ENCODE peak calls at places on chromosomes 1 and 21, in six cellular contexts. O, T, G, S, W and J are unnamed samples.

GRCh38 chr1:154743536-154744036 is 126.5 kb downstream of the KCNN3 start:
- DNase-seq in G (no peak), T (no peak), W (no peak), S (no peak), O (no peak), J (no peak)

GRCh38 chr1:85464497-85465098 is 361 bp downstream of the DDAH1 start:
- DNase-seq in T (peak; percentile 83), G (no peak), W (peak; percentile 55), O (no peak), S (peak; percentile 91), J (peak; percentile 29)

GRCh38 chr1:22117851-22118250 is 25.0 kb downstream of the WNT4 start:
- DNase-seq in W (no peak), O (no peak), T (no peak), G (no peak), S (no peak), J (no peak)

GRCh38 chr1:161706116-161706482 is 930 bp upstream of the FCRLA start:
- DNase-seq in O (no peak), G (no peak), W (no peak), T (no peak), S (no peak), J (no peak)

GRCh38 chr1:150406483-150406882 is 42.5 kb downstream of the RPRD2 start:
- DNase-seq in W (peak; percentile 47), T (peak; percentile 27), O (no peak), S (no peak), G (no peak), J (no peak)

GRCh38 chr1:1290238-1290731 is 10.0 kb downstream of the SCNN1D start:
- DNase-seq in T (peak; percentile 73), S (peak; percentile 88), W (peak; percentile 51), O (peak; percentile 20), G (peak; percentile 56), J (no peak)

GRCh38 chr1:209633335-209633997 is 18.8 kb downstream of the LAMB3 start:
- DNase-seq in G (no peak), W (no peak), O (no peak), T (no peak), S (no peak), J (no peak)

GRCh38 chr1:229225331-229225782 is 45.6 kb upstream of the RAB4A start:
- DNase-seq in T (no peak), O (no peak), W (no peak), G (no peak), S (no peak), J (no peak)

GRCh38 chr1:218886472-218886871 is 287.2 kb upstream of the LYPLAL1 start:
- DNase-seq in S (peak; percentile 85), O (no peak), G (no peak), T (no peak), W (no peak), J (peak; percentile 24)

GRCh38 chr1:23554481-23555224 is 4.6 kb downstream of the ID3 start:
- DNase-seq in S (peak; percentile 94), G (peak; percentile 95), O (peak; percentile 83), W (peak; percentile 87), T (peak; percentile 91), J (peak; percentile 75)

GRCh38 chr1:45976623-45977022 is 155.8 kb downstream of the PIK3R3 start:
- DNase-seq in O (no peak), T (no peak), G (no peak), W (no peak), S (no peak), J (no peak)

GRCh38 chr1:45979778-45980176 is 152.7 kb downstream of the PIK3R3 start:
- DNase-seq in G (no peak), O (no peak), S (no peak), T (no peak), W (no peak), J (no peak)

GRCh38 chr1:45982359-45982758 is 150.1 kb downstream of the PIK3R3 start:
- DNase-seq in T (no peak), S (no peak), O (no peak), G (no peak), W (no peak), J (no peak)

GRCh38 chr1:45974541-45975269 is 157.7 kb downstream of the PIK3R3 start:
- DNase-seq in W (peak; percentile 26), T (no peak), S (no peak), G (no peak), O (no peak), J (no peak)

DNA sequence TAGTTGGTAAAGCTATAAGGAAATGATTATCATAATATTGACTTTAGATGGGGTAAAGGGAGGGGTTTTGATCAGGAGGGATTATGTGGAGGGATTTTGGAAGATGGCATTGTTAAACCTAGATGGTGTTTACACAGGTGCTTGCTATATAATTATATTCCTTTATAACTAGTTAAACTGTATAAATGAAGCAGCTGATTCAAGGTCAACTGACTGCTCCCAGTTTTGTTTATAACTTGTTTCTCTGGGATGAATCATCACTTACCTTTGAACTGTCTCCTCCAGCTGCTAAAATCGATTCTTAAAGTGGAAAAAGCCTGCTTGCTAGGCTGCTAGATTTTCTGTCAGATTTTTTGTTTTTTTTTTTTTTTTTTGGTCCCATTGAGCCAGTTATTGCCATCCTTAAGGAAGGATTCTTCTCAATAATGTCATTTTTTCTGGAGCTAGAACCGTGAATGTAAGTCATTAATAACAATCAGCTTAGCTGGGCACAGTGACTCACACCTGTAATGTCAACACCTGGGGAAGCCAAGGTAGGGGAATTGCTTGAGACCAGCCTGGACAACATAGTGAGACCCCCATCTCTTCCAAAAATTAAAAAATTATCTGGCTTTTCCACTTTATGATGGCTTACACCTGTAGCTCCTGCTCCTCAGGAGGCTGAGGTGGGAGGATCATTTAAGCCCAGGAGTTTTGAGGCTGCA is 153.2 kb downstream of the PIK3R3 start:
- DNase-seq in G (no peak), W (peak; percentile 30), O (no peak), S (no peak), T (no peak), J (no peak)
- H3K27ac ChIP-seq in G (no peak overlapping the region), W (peak overlapping the region; percentile 55), O (no peak overlapping the region), S (no peak overlapping the region), T (no peak overlapping the region), J (no peak overlapping the region)

DNA sequence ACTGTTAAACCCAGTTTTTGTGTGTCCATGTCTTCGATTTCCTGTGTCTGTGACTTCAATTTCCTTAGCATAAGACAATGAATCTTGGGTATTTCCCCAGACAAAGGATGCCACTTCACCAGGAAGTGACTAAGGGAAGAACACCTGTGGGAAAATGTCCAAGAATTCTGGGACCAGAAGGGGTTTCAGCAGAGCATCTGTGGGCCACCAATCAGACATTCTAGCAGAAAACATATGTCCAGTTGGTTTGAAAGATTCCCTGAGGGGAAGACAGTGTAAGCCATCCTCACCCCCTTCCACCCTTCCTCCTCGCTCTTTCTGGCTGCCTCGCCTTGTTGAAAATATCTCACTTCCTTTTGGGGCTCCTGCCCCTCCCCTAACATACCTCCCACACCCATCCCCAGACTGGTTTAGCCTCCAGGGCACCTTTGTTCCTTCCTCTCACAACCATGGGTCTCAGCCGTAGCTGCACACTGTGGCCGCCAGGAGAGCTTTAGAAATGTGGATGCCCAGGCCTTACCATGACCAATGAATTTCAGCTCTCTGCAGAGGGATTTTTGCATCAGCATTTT is 25.5 kb upstream of the IFNAR1 start:
- DNase-seq in W (no peak), G (no peak), S (no peak), T (peak; percentile 51), O (no peak), J (no peak)
- H3K27ac ChIP-seq in W (no peak overlapping the region), G (no peak overlapping the region), S (no peak overlapping the region), T (no peak overlapping the region), O (peak overlapping the region; percentile 58), J (no peak overlapping the region)

DNA sequence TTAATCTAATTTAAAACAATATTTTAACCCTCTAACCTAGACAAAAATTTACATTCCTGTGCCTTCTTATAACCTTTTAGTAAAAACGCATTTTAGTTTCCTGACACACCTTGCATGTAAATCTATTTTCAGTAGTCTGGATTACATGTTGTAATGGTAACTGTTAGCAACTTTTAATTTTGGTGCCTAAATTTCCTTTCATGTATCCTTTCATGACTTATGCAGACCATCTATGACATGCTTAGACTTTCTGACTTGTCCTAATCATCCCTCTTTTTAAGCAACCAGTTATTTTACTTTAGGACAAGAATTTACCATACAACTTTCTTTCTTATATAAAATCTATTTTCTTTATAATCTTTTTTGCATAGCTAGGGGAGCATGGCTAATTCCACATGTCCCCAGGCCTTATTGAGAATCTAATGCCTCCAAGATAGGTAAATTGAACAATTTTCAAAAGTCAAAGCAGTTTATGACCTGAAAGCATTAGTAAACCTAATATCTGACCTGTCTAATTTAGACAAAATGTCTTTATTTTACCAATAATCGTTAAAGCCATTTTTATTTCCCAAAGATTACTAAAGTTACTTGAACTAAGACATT is 57.5 kb upstream of the IL12RB2 start:
- DNase-seq in W (peak; percentile 1), G (no peak), S (no peak), T (peak; percentile 65), O (no peak), J (no peak)
- H3K27ac ChIP-seq in W (no peak overlapping the region), G (no peak overlapping the region), S (no peak overlapping the region), T (no peak overlapping the region), O (no peak overlapping the region), J (no peak overlapping the region)

GRCh38 chr1:99950486-99950885 is 19.3 kb upstream of the SLC35A3 start:
- DNase-seq in W (no peak), T (peak; percentile 5), G (no peak), S (no peak), O (no peak), J (no peak)
- H3K27ac ChIP-seq in W (no peak overlapping the region), T (peak overlapping the region; percentile 61), G (peak overlapping the region; percentile 39), S (no peak overlapping the region), O (no peak overlapping the region), J (no peak overlapping the region)

GRCh38 chr1:11845641-11846335 is 1.8 kb downstream of the NPPA start:
- DNase-seq in G (peak; percentile 82), O (no peak), S (no peak), W (no peak), T (peak; percentile 69), J (no peak)
- H3K27ac ChIP-seq in G (no peak overlapping the region), O (no peak overlapping the region), S (no peak overlapping the region), W (no peak overlapping the region), T (no peak overlapping the region), J (no peak overlapping the region)

DNA sequence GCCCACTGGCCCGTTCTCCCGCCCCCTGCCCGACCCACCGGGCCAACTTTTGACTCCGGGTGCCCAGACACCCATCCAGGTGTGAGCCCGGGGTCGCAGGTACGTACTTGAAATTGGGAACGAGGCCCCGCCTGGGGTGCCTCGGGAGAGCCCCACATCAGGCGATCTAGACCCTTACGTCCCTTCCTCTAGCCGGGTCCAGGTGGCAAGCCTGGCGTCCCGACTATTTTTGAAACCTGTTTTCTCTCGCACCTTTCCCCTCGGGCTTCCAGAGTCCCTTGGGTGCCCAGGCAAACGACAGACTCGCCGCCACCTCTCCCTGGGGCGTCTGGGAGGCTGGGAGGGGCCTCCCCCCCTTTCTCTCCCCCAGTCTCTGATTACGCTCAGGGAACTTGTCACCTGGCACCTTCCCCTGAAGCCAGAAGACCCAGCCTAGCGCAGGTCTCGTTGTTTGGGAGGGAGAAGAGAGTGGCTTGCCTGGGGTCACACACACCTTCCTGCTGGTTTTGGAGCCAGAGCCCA is 898 bp downstream of the LDLRAP1 start:
- DNase-seq in W (no peak), O (no peak), S (no peak), G (no peak), T (no peak), J (no peak)
- H3K27ac ChIP-seq in W (peak overlapping the region; percentile 76), O (peak overlapping the region; percentile 55), S (peak overlapping the region; percentile 60), G (no peak overlapping the region), T (no peak overlapping the region), J (peak overlapping the region; percentile 93)

DNA sequence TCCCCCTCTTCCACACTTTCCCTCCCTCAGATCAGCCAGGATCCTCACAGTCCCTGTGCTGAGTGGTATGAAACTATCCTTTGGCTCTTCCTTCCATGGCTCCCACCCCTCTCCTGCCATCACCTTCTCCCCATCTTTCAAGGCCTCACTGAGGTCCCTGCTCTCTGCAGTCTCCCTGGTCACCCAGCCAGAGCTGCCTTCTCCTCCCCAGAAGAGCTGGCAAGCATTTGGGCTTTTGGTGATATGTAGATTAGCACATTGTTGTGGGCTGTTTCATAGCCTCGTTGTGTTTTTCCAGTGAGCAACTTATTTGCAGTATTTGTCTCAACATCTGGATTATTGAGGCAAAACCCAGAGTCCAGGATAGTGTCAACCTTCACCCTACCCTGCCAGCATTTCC is 2.2 kb downstream of the CSF1 start:
- DNase-seq in T (no peak), W (no peak), G (no peak), O (no peak), S (peak; percentile 70), J (no peak)
- H3K27ac ChIP-seq in T (no peak overlapping the region), W (peak overlapping the region; percentile 100), G (no peak overlapping the region), O (peak overlapping the region; percentile 39), S (no peak overlapping the region), J (peak overlapping the region; percentile 90)